ENCODE peak calls at places on chromosomes 11 and 22, in five cellular contexts. M, I, V, S and B are unnamed samples.

GRCh38 chr11:125025968-125026367 is 37.1 kb upstream of the SLC37A2 start:
- DNase-seq in M (no peak), I (no peak), V (no peak), S (no peak), B (no peak)

GRCh38 chr22:36929621-36930020 is 16.2 kb downstream of the CSF2RB start:
- DNase-seq in M (no peak), I (no peak), V (no peak), S (no peak), B (no peak)

GRCh38 chr11:33996498-33997454 is 54.8 kb upstream of the CAPRIN1 start:
- DNase-seq in M (peak; percentile 79), I (peak; percentile 65), V (peak; percentile 82), S (peak; percentile 76), B (peak; percentile 85)

GRCh38 chr11:93005239-93005638 is 35.8 kb downstream of the MTNR1B start:
- DNase-seq in M (peak; percentile 21), I (peak; percentile 63), V (peak; percentile 22), S (peak; percentile 49), B (peak; percentile 60)

GRCh38 chr11:8381871-8382396 is 118.3 kb upstream of the LMO1 start:
- DNase-seq in M (no peak), I (no peak), V (no peak), S (no peak), B (no peak)

GRCh38 chr11:20353829-20354434 is 9.6 kb upstream of the HTATIP2 start:
- DNase-seq in M (peak; percentile 61), I (peak; percentile 48), V (peak; percentile 68), S (peak; percentile 57), B (peak; percentile 71)

GRCh38 chr11:120562806-120563425 is 51.4 kb downstream of the GRIK4 start:
- DNase-seq in M (peak; percentile 21), I (no peak), V (peak; percentile 25), S (no peak), B (no peak)

GRCh38 chr11:70470127-70470526 is 71.8 kb downstream of the CTTN start:
- DNase-seq in M (no peak), I (peak; percentile 46), V (peak; percentile 55), S (peak; percentile 24), B (peak; percentile 39)

GRCh38 chr22:18973264-18974031 is 37.4 kb upstream of the PRODH start:
- DNase-seq in M (no peak), I (no peak), V (no peak), S (no peak), B (no peak)

GRCh38 chr11:10878408-10879214 is 20.8 kb upstream of the ZBED5 start:
- DNase-seq in M (peak; percentile 86), I (peak; percentile 72), V (peak; percentile 88), S (peak; percentile 83), B (peak; percentile 89)

GRCh38 chr11:16093889-16094653 is 262.3 kb downstream of the SOX6 start:
- DNase-seq in M (no peak), I (peak; percentile 10), V (no peak), S (no peak), B (no peak)

GRCh38 chr11:130066338-130066737 is 3.4 kb upstream of the APLP2 start:
- DNase-seq in M (no peak), I (no peak), V (no peak), S (no peak), B (no peak)

GRCh38 chr11:134555510-134555909 is 143.5 kb upstream of the B3GAT1 start:
- DNase-seq in M (no peak), I (no peak), V (no peak), S (no peak), B (no peak)

GRCh38 chr11:724063-724732 is 18.2 kb downstream of the EPS8L2 start:
- DNase-seq in M (no peak), I (no peak), V (no peak), S (no peak), B (no peak)

GRCh38 chr22:46777609-46777970 is 15.1 kb downstream of the TBC1D22A start:
- DNase-seq in M (no peak), I (no peak), V (no peak), S (no peak), B (no peak)

GRCh38 chr22:36246718-36247117 is 6.2 kb upstream of the APOL1 start:
- DNase-seq in M (no peak), I (no peak), V (no peak), S (no peak), B (no peak)

GRCh38 chr11:93194673-93195291 is 3.0 kb downstream of the SLC36A4 start:
- DNase-seq in M (no peak), I (no peak), V (no peak), S (no peak), B (no peak)

GRCh38 chr22:33932997-33933396 is 12.7 kb upstream of the LARGE1 start:
- DNase-seq in M (no peak), I (no peak), V (no peak), S (no peak), B (no peak)

GRCh38 chr22:24289138-24289537 is 18.5 kb downstream of the SPECC1L start:
- DNase-seq in M (peak; percentile 84), I (peak; percentile 84), V (peak; percentile 88), S (peak; percentile 89), B (peak; percentile 63)

GRCh38 chr11:10886652-10887250 is 28.9 kb upstream of the ZBED5 start:
- DNase-seq in M (no peak), I (no peak), V (no peak), S (no peak), B (no peak)

GRCh38 chr11:65381721-65382035 is 768 bp downstream of the SLC25A45 start:
- DNase-seq in M (no peak), I (no peak), V (peak; percentile 60), S (peak; percentile 50), B (peak; percentile 54)

GRCh38 chr11:11569936-11570491 is 51.8 kb downstream of the GALNT18 start:
- DNase-seq in M (peak; percentile 1), I (no peak), V (peak; percentile 27), S (peak; percentile 38), B (no peak)

GRCh38 chr11:9787260-9787659 is 123.4 kb downstream of the SWAP70 start:
- DNase-seq in M (no peak), I (no peak), V (no peak), S (no peak), B (no peak)

GRCh38 chr11:101475699-101476098 is 108.1 kb downstream of the TRPC6 start:
- DNase-seq in M (no peak), I (no peak), V (no peak), S (no peak), B (no peak)

GRCh38 chr22:49754674-49755590 is 72.7 kb downstream of the BRD1 start:
- DNase-seq in M (no peak), I (no peak), V (no peak), S (no peak), B (no peak)

GRCh38 chr22:49751968-49752597 is 75.6 kb downstream of the BRD1 start:
- DNase-seq in M (no peak), I (no peak), V (no peak), S (no peak), B (no peak)

GRCh38 chr22:49752598-49753091 is 75.0 kb downstream of the BRD1 start:
- DNase-seq in M (no peak), I (no peak), V (no peak), S (no peak), B (no peak)

GRCh38 chr22:49753961-49754673 is 73.6 kb downstream of the BRD1 start:
- DNase-seq in M (no peak), I (no peak), V (no peak), S (no peak), B (no peak)

DNA sequence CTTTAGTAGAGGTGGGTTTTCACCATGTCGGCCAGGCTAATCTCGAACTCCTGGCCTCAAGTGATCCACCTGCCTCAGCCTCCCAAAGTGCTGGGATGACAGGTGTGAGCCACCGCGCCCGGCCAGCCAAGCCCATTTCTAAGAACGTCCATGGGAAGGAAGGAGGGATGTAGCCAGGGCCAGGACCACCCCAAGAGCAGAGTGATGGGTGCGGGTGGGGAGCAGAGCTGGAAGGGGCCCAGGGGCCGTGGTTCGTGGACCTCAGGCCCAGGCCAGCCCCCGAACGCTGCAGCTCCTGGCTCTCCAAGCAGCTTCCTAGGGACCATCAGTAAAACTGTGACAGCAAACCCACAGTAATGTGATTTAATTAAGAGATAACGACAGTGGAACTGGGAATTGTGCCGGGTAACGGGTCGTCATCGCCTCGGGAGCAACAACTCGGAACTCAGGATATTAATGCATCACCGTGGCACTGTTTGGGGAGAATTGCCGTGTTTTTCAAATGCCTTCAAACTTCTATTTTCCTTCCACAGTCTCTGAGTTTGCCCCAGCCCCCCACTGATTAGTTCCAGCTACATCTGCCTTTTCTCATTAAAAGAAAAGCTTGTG is 74.3 kb downstream of the BRD1 start:
- DNase-seq in M (no peak), I (no peak), V (no peak), S (no peak), B (no peak)
- TF ChIP-seq CTCF in M (no peak), I (no peak), V (no peak), S (no peak), B (no peak)

GRCh38 chr22:39942433-39943213 is 17.6 kb upstream of the TMA7B start:
- DNase-seq in M (no peak), I (no peak), V (no peak), S (no peak), B (no peak)

GRCh38 chr22:39943941-39944624 is 16.1 kb upstream of the TMA7B start:
- DNase-seq in M (no peak), I (no peak), V (no peak), S (no peak), B (no peak)

GRCh38 chr22:39940757-39941305 is 19.4 kb upstream of the TMA7B start:
- DNase-seq in M (no peak), I (no peak), V (no peak), S (peak; percentile 10), B (peak; percentile 29)

GRCh38 chr22:39941661-39942060 is 18.5 kb upstream of the TMA7B start:
- DNase-seq in M (no peak), I (no peak), V (no peak), S (no peak), B (no peak)

GRCh38 chr22:39943366-39943765 is 16.8 kb upstream of the TMA7B start:
- DNase-seq in M (no peak), I (no peak), V (no peak), S (no peak), B (no peak)
- TF ChIP-seq CTCF in M (peak; percentile 0), I (no peak), V (no peak), S (no peak), B (peak; percentile 9)

GRCh38 chr11:1748467-1749019 is 1.9 kb downstream of the IFITM10 start:
- DNase-seq in M (no peak), I (no peak), V (no peak), S (no peak), B (no peak)

GRCh38 chr11:1746956-1747752 is 3.2 kb downstream of the IFITM10 start:
- DNase-seq in M (no peak), I (no peak), V (no peak), S (no peak), B (no peak)

GRCh38 chr11:1749020-1749758 is 1.2 kb downstream of the IFITM10 start:
- DNase-seq in M (no peak), I (no peak), V (peak; percentile 40), S (peak; percentile 34), B (no peak)

GRCh38 chr11:1746516-1746931 is 3.9 kb downstream of the IFITM10 start:
- DNase-seq in M (no peak), I (no peak), V (no peak), S (no peak), B (no peak)

GRCh38 chr11:1747753-1748466 is 2.5 kb downstream of the IFITM10 start:
- DNase-seq in M (no peak), I (no peak), V (no peak), S (no peak), B (no peak)
- TF ChIP-seq CTCF in M (no peak), I (no peak), V (no peak), S (no peak), B (no peak)

GRCh38 chr22:20242393-20243175 is 25.5 kb downstream of the RTN4R start:
- DNase-seq in M (no peak), I (no peak), V (no peak), S (no peak), B (no peak)
- TF ChIP-seq CTCF in M (no peak), I (no peak), V (no peak), S (no peak), B (no peak)